ENCODE peak calls at places on chromosome 18, in four cellular contexts. I, Z, O and E are unnamed samples.

GRCh38 chr18:46677609-46678470 is 20.8 kb upstream of the LOXHD1 start:
- DNase-seq in I (no peak), Z (no peak), O (no peak), E (no peak)

GRCh38 chr18:50051288-50051687 is 143.7 kb downstream of the MYO5B start:
- DNase-seq in I (peak), Z (no peak), O (no peak), E (no peak)

GRCh38 chr18:46046126-46046525 is 25.9 kb downstream of the PSTPIP2 start:
- DNase-seq in I (peak), Z (no peak), O (no peak), E (no peak)

GRCh38 chr18:29892960-29893558 is 1149.5 kb downstream of the DSC3 start:
- DNase-seq in I (no peak), Z (no peak), O (no peak), E (no peak)

GRCh38 chr18:60873708-60874107 is 459.5 kb upstream of the CDH20 start:
- DNase-seq in I (no peak), Z (no peak), O (no peak), E (no peak)

GRCh38 chr18:48902023-48902855 is 48.5 kb downstream of the SMAD7 start:
- DNase-seq in I (peak), Z (peak), O (peak), E (peak)

GRCh38 chr18:50934545-50935211 is 33.2 kb upstream of the ELAC1 start:
- DNase-seq in I (no peak), Z (no peak), O (no peak), E (no peak)

GRCh38 chr18:33870059-33870458 is 292.0 kb downstream of the ASXL3 start:
- DNase-seq in I (no peak), Z (no peak), O (no peak), E (no peak)

GRCh38 chr18:49728542-49728941 is 84.8 kb downstream of the ACAA2 start:
- DNase-seq in I (peak), Z (no peak), O (peak), E (peak)

GRCh38 chr18:23259701-23260661 is 124.7 kb downstream of the CABLES1 start:
- DNase-seq in I (peak), Z (peak), O (peak), E (no peak)

GRCh38 chr18:52452427-52452826 is 112.4 kb downstream of the DCC start:
- DNase-seq in I (no peak), Z (no peak), O (no peak), E (no peak)

GRCh38 chr18:52118684-52119083 is 221.3 kb upstream of the DCC start:
- DNase-seq in I (no peak), Z (no peak), O (no peak), E (no peak)

GRCh38 chr18:31241900-31242409 is 76.0 kb upstream of the DSG1 start:
- DNase-seq in I (peak), Z (no peak), O (no peak), E (no peak)

GRCh38 chr18:50079571-50080295 is 115.2 kb downstream of the MYO5B start:
- DNase-seq in I (no peak), Z (peak), O (peak), E (peak)

GRCh38 chr18:35749701-35750100 is 168.2 kb downstream of the GALNT1 start:
- DNase-seq in I (no peak), Z (no peak), O (no peak), E (no peak)

GRCh38 chr18:36672437-36673344 is 156.1 kb downstream of the TPGS2 start:
- DNase-seq in I (no peak), Z (peak), O (peak), E (no peak)

GRCh38 chr18:23578891-23579653 is 7.2 kb downstream of the NPC1 start:
- DNase-seq in I (no peak), Z (no peak), O (no peak), E (peak)

GRCh38 chr18:45839415-45840395 is 14.2 kb downstream of the SIGLEC15 start:
- DNase-seq in I (peak), Z (no peak), O (no peak), E (no peak)

GRCh38 chr18:23038712-23039111 is 96.6 kb upstream of the CABLES1 start:
- DNase-seq in I (no peak), Z (no peak), O (no peak), E (no peak)

GRCh38 chr18:6633370-6633769 is 96.1 kb upstream of the ARHGAP28 start:
- DNase-seq in I (peak), Z (no peak), O (no peak), E (no peak)

GRCh38 chr18:31557446-31557845 is 34.2 kb upstream of the TTR start:
- DNase-seq in I (peak), Z (no peak), O (no peak), E (no peak)

GRCh38 chr18:63319383-63320040 is at the start of gene BCL2:
- DNase-seq in I (peak), Z (peak), O (peak), E (peak)

GRCh38 chr18:28816155-28816554 is 639.2 kb upstream of the CDH2 start:
- DNase-seq in I (no peak), Z (no peak), O (no peak), E (no peak)

GRCh38 chr18:50610349-50610748 is 50.5 kb downstream of the MAPK4 start:
- DNase-seq in I (no peak), Z (no peak), O (no peak), E (no peak)

GRCh38 chr18:61502472-61502871 is 169.2 kb downstream of the CDH20 start:
- DNase-seq in I (peak), Z (no peak), O (no peak), E (peak)

GRCh38 chr18:75208055-75208835 is 694 bp downstream of the PTGR3 start:
- DNase-seq in I (peak), Z (peak), O (peak), E (peak)

GRCh38 chr18:7630731-7631442 is 63.8 kb downstream of the PTPRM start:
- DNase-seq in I (no peak), Z (no peak), O (no peak), E (no peak)

GRCh38 chr18:23529597-23529996 is 26.3 kb downstream of the RMC1 start:
- DNase-seq in I (no peak), Z (no peak), O (no peak), E (no peak)

GRCh38 chr18:67509711-67510110 is 6.8 kb downstream of the DSEL start:
- DNase-seq in I (no peak), Z (no peak), O (no peak), E (peak)

GRCh38 chr18:39211461-39211860 is 1645.9 kb upstream of the CELF4 start:
- DNase-seq in I (no peak), Z (no peak), O (no peak), E (no peak)

GRCh38 chr18:1092228-1092627 is 187.6 kb downstream of the ADCYAP1 start:
- DNase-seq in I (peak), Z (no peak), O (no peak), E (no peak)

GRCh38 chr18:46097378-46097852 is 681 bp downstream of the ATP5F1A start:
- DNase-seq in I (no peak), Z (no peak), O (no peak), E (peak)

GRCh38 chr18:48848641-48849143 is 102.1 kb downstream of the SMAD7 start:
- DNase-seq in I (no peak), Z (no peak), O (no peak), E (no peak)

GRCh38 chr18:43869451-43870008 is 592.2 kb upstream of the SYT4 start:
- DNase-seq in I (no peak), Z (no peak), O (no peak), E (no peak)

GRCh38 chr18:44518091-44518490 is 162.6 kb upstream of the SETBP1 start:
- DNase-seq in I (no peak), Z (no peak), O (no peak), E (no peak)

GRCh38 chr18:49582579-49582978 is 20.7 kb downstream of the LIPG start:
- DNase-seq in I (no peak), Z (no peak), O (no peak), E (no peak)

GRCh38 chr18:7646174-7646886 is 79.2 kb downstream of the PTPRM start:
- DNase-seq in I (no peak), Z (no peak), O (no peak), E (no peak)

DNA sequence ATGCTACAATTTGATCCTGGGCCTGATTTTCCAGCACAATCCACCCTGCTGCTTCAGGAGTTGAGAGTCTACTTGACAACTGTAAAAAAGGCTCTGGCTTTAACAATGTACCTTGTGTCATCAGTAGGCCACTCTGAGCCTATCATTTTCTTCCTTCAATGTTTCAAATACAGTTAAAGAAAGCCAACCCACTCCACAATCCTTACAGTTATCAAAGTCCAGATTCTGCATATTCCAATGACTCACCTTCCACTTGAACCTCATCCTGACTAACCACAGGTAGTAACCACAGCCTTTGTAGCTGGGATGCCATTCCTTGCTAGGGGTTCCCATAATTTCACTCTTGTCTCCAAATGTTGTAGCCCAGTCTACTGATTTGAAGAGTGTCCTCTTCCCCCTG is 35.5 kb upstream of the AQP4 start:
- DNase-seq in I (no peak), Z (no peak), O (no peak), E (no peak)
- H3K27ac ChIP-seq in I (no peak), Z (no peak), O (no peak), E (peak)

DNA sequence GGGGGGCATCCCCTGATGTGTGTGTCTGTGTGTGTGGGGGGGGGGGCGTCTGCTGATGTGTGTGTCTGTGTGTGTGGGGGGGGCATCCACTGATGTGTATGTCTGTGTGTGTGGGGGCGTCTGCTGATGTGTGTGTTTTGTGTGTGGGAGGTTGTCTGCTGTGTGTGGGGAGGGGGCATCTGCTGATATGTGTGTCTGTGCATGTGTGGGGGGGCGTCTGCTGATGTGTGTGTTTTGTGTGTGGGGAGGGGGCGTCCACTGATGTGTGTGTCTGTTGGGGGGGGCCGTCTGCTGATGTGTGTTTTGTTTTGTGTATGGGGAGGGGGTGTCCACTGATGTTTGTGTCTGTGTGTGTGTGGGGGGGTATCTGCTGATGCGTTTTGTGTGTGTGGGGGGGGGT is 126.1 kb downstream of the NFATC1 start:
- DNase-seq in I (no peak), Z (peak), O (no peak), E (no peak)
- H3K27ac ChIP-seq in I (no peak), Z (no peak), O (no peak), E (no peak)

GRCh38 chr18:9736942-9737813 is 29.1 kb downstream of the RAB31 start:
- DNase-seq in I (no peak), Z (no peak), O (no peak), E (no peak)
- H3K27ac ChIP-seq in I (no peak), Z (no peak), O (no peak), E (no peak)

GRCh38 chr18:11149441-11150270 is at the start of gene PIEZO2:
- DNase-seq in I (peak), Z (peak), O (peak), E (peak)
- H3K27ac ChIP-seq in I (peak), Z (peak), O (peak), E (no peak)

GRCh38 chr18:12409466-12409865 is 1.7 kb downstream of the PRELID3A start:
- DNase-seq in I (no peak), Z (no peak), O (no peak), E (no peak)

GRCh38 chr18:12411456-12411855 is 3.7 kb downstream of the PRELID3A start:
- DNase-seq in I (no peak), Z (no peak), O (no peak), E (no peak)

GRCh38 chr18:12406376-12407111 is 1.2 kb upstream of the PRELID3A start:
- DNase-seq in I (no peak), Z (no peak), O (no peak), E (no peak)

GRCh38 chr18:12410121-12410520 is 2.4 kb downstream of the PRELID3A start:
- DNase-seq in I (no peak), Z (no peak), O (no peak), E (no peak)

DNA sequence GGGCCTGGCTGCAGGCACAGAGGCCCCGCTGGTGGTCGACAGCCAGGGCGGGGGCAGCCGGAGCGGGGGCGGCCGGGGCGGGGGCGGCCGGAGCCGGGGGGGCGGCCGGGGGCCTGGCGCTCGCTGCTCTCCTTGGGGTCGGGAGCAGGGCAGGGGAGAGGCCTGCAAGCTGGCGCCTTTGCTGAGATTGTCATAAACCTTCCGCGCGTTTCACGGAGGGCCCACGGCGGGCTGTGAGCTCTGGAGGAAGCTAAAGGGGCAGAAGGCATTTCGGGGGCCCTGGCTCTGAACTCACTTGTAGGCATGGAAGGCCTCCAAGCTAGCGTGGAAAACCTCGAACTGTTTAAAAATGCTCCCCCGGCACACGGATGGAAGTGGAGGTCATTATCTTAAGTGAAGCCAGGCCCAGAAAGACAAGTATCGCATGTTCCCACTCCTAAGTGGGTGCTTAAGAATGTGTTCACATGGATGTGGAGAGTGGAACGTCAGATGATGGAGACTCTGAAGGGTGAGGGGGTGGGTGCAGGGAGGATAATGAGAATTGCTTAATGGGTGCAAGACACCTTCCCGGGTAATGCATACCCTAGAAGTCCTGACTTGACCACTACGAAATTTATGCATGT is 629 bp downstream of the PRELID3A start:
- DNase-seq in I (no peak), Z (peak), O (no peak), E (no peak)
- H3K27ac ChIP-seq in I (no peak), Z (peak), O (peak), E (peak)

DNA sequence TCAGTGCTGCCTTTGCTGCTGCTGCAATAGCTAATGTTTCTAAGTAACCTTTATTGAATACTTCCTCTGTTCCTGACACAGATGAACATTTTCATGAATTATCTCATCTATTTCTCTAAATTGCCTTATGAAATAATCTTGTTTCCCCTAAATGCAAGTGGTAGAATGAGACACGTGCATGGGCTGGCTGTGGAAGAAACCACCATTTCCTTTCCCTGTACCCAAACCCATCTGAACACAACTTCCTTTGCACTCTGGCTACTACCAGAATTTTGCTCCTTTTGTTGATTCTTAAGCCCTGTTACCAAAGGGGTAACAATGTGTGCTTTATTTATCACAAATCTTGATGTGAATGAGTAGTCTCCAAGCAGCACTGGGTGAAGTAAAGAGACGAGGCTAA is 29.2 kb downstream of the AKAIN1 start:
- DNase-seq in I (no peak), Z (no peak), O (no peak), E (no peak)
- H3K27ac ChIP-seq in I (no peak), Z (no peak), O (no peak), E (no peak)

GRCh38 chr18:11393486-11393885 is 215.9 kb upstream of the SLC35G4 start:
- DNase-seq in I (no peak), Z (no peak), O (no peak), E (no peak)

GRCh38 chr18:11391636-11392035 is 217.8 kb upstream of the SLC35G4 start:
- DNase-seq in I (no peak), Z (no peak), O (no peak), E (no peak)

GRCh38 chr18:11392292-11392691 is 217.1 kb upstream of the SLC35G4 start:
- DNase-seq in I (peak), Z (no peak), O (no peak), E (no peak)

GRCh38 chr18:11389281-11389680 is 220.1 kb upstream of the SLC35G4 start:
- DNase-seq in I (no peak), Z (no peak), O (no peak), E (no peak)

DNA sequence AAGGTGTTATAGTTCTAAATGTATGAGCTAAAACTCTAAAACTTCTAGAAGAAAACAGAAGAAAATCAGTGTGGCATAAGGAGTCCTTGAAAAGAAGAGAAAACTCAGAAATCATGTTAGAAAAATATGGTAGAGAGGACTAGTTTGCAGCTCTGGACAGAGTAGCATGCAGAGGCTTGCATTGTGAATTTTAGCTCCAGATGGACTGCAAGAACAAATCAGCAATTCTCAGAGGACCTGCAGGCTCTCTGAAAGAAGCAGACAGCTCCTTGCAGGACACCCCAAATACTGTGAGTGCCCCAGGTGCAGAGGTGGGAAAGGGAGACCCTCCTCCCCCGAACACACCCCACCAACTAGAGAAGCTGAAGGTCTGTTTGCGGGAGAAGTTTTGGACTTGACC is 216.4 kb upstream of the SLC35G4 start:
- DNase-seq in I (no peak), Z (no peak), O (no peak), E (no peak)
- H3K27ac ChIP-seq in I (no peak), Z (no peak), O (no peak), E (no peak)

GRCh38 chr18:58091099-58091611 is 47.1 kb downstream of the NEDD4L start:
- DNase-seq in I (no peak), Z (peak), O (no peak), E (no peak)

GRCh38 chr18:58087928-58088722 is 44.1 kb downstream of the NEDD4L start:
- DNase-seq in I (peak), Z (peak), O (peak), E (no peak)

GRCh38 chr18:58093311-58093790 is 49.3 kb downstream of the NEDD4L start:
- DNase-seq in I (no peak), Z (no peak), O (no peak), E (no peak)

GRCh38 chr18:58088723-58089074 is 44.7 kb downstream of the NEDD4L start:
- DNase-seq in I (no peak), Z (no peak), O (no peak), E (no peak)
- H3K27ac ChIP-seq in I (no peak), Z (peak), O (peak), E (no peak)

GRCh38 chr18:3771121-3771971 is 321.4 kb downstream of the TGIF1 start:
- DNase-seq in I (peak), Z (peak), O (peak), E (peak)

GRCh38 chr18:3773303-3773702 is 323.3 kb downstream of the TGIF1 start:
- DNase-seq in I (no peak), Z (no peak), O (no peak), E (no peak)

GRCh38 chr18:3777719-3778118 is 327.7 kb downstream of the TGIF1 start:
- DNase-seq in I (no peak), Z (no peak), O (no peak), E (no peak)

GRCh38 chr18:3775996-3776395 is 326.0 kb downstream of the TGIF1 start:
- DNase-seq in I (no peak), Z (no peak), O (no peak), E (no peak)
- H3K27ac ChIP-seq in I (no peak), Z (no peak), O (no peak), E (no peak)